ENCODE peak calls at places on chromosomes 2 and 18, in seven cellular contexts. T is AG04449; Z is activated effector memory CD4-positive, alpha-beta T cell treated with anti-CD3 and anti-CD28 coated beads, Interleukin-2, amount 50 U/mL, for 16 hours; I is IMR-90; A is activated CD8-positive, alpha-beta memory T cell treated with anti-CD3 and anti-CD28 coated beads for 48 hours; Q is activated naive CD4-positive, alpha-beta T cell treated with anti-CD3 and anti-CD28 coated beads for 36 hours; C is NCI-H446. O is an unnamed sample.
A peak's percentile ranks its signal among the peaks of the same experiment; 100 is the strongest.

GRCh38 chr2:198054299-198054698 is 249.9 kb downstream of the PLCL1 start:
- DNase-seq in T (peak; percentile 4), Z (peak; percentile 78), I (peak; percentile 37), A (no peak), Q (peak; percentile 71), C (no peak), O (no peak)

GRCh38 chr18:76875390-76876330 is 53.3 kb downstream of the ZNF236 start:
- DNase-seq in T (no peak), Z (peak; percentile 69), I (peak; percentile 43), A (no peak), Q (peak; percentile 65), C (peak; percentile 28), O (no peak)

GRCh38 chr18:7902399-7902839 is 335.3 kb downstream of the PTPRM start:
- DNase-seq in T (no peak), Z (no peak), I (peak; percentile 99), A (no peak), Q (no peak), C (no peak), O (no peak)

GRCh38 chr18:3478262-3478978 is 28.4 kb downstream of the TGIF1 start:
- DNase-seq in T (no peak), Z (no peak), I (no peak), A (no peak), Q (no peak), C (no peak), O (no peak)

GRCh38 chr2:62293490-62294212 is 97.7 kb downstream of the B3GNT2 start:
- DNase-seq in T (no peak), Z (no peak), I (no peak), A (no peak), Q (no peak), C (no peak), O (peak; percentile 15)

GRCh38 chr2:187842978-187843847 is 289.0 kb upstream of the TFPI start:
- DNase-seq in T (peak; percentile 52), Z (no peak), I (peak; percentile 78), A (no peak), Q (no peak), C (peak; percentile 17), O (peak; percentile 21)

GRCh38 chr2:39390126-39390692 is 46.9 kb downstream of the MAP4K3 start:
- DNase-seq in T (no peak), Z (no peak), I (no peak), A (no peak), Q (no peak), C (no peak), O (no peak)

GRCh38 chr18:58045265-58046086 is 1.4 kb downstream of the NEDD4L start:
- DNase-seq in T (no peak), Z (peak; percentile 74), I (peak; percentile 31), A (no peak), Q (peak; percentile 43), C (no peak), O (peak; percentile 36)

GRCh38 chr2:96153991-96154431 is 8.8 kb upstream of the DUSP2 start:
- DNase-seq in T (no peak), Z (no peak), I (no peak), A (no peak), Q (no peak), C (no peak), O (no peak)

GRCh38 chr2:242059566-242059965 is 190.0 kb downstream of the RTP5 start:
- DNase-seq in T (no peak), Z (no peak), I (no peak), A (no peak), Q (no peak), C (no peak), O (no peak)

GRCh38 chr2:23480991-23481797 is 96.2 kb downstream of the KLHL29 start:
- DNase-seq in T (peak; percentile 63), Z (no peak), I (peak; percentile 90), A (no peak), Q (no peak), C (no peak), O (no peak)

GRCh38 chr18:63356272-63356896 is 10.6 kb downstream of the KDSR start:
- DNase-seq in T (no peak), Z (no peak), I (no peak), A (no peak), Q (no peak), C (no peak), O (no peak)

GRCh38 chr2:8574196-8575010 is 107.5 kb upstream of the ID2 start:
- DNase-seq in T (no peak), Z (no peak), I (peak; percentile 49), A (no peak), Q (no peak), C (no peak), O (no peak)

GRCh38 chr18:58529714-58530354 is 99.1 kb downstream of the ALPK2 start:
- DNase-seq in T (no peak), Z (peak; percentile 88), I (peak; percentile 68), A (no peak), Q (peak; percentile 80), C (peak; percentile 15), O (no peak)

GRCh38 chr2:171547256-171547655 is 25.0 kb downstream of the CYBRD1 start:
- DNase-seq in T (no peak), Z (no peak), I (no peak), A (no peak), Q (no peak), C (no peak), O (no peak)

GRCh38 chr2:2846379-2847130 is 515.5 kb upstream of the MYT1L start:
- DNase-seq in T (no peak), Z (peak; percentile 58), I (no peak), A (no peak), Q (no peak), C (peak; percentile 92), O (peak; percentile 90)

GRCh38 chr2:236712304-236712703 is 142.7 kb downstream of the ACKR3 start:
- DNase-seq in T (peak; percentile 5), Z (no peak), I (peak; percentile 23), A (no peak), Q (no peak), C (no peak), O (no peak)

GRCh38 chr2:151381266-151381665 is 23.9 kb downstream of the TNFAIP6 start:
- DNase-seq in T (no peak), Z (no peak), I (peak; percentile 65), A (no peak), Q (no peak), C (no peak), O (no peak)

GRCh38 chr2:96099861-96100798 is 16.2 kb downstream of the ADRA2B start:
- DNase-seq in T (no peak), Z (peak; percentile 61), I (no peak), A (no peak), Q (no peak), C (no peak), O (no peak)

GRCh38 chr18:75624836-75625235 is 197.3 kb upstream of the SMIM21 start:
- DNase-seq in T (no peak), Z (no peak), I (no peak), A (no peak), Q (no peak), C (no peak), O (no peak)

GRCh38 chr2:120204945-120205670 is 18.1 kb downstream of the TMEM185B start:
- DNase-seq in T (no peak), Z (no peak), I (no peak), A (no peak), Q (no peak), C (no peak), O (no peak)

GRCh38 chr18:32049393-32050161 is 31.0 kb downstream of the RNF125 start:
- DNase-seq in T (no peak), Z (peak; percentile 69), I (no peak), A (no peak), Q (peak; percentile 65), C (no peak), O (no peak)

GRCh38 chr2:26196683-26197418 is 24.0 kb downstream of the GAREM2 start:
- DNase-seq in T (no peak), Z (no peak), I (no peak), A (no peak), Q (no peak), C (no peak), O (no peak)

GRCh38 chr2:241912021-241912555 is 42.6 kb downstream of the RTP5 start:
- DNase-seq in T (no peak), Z (no peak), I (no peak), A (no peak), Q (no peak), C (no peak), O (no peak)

GRCh38 chr2:176128172-176129012 is 1.1 kb upstream of the HOXD8 start:
- DNase-seq in T (no peak), Z (no peak), I (no peak), A (no peak), Q (no peak), C (no peak), O (no peak)

GRCh38 chr2:96907405-96908041 is 37.6 kb upstream of the SEMA4C start:
- DNase-seq in T (no peak), Z (no peak), I (peak; percentile 24), A (no peak), Q (no peak), C (peak; percentile 2), O (no peak)

GRCh38 chr2:223459328-223459939 is 142.7 kb downstream of the SCG2 start:
- DNase-seq in T (no peak), Z (no peak), I (peak; percentile 44), A (no peak), Q (no peak), C (peak; percentile 19), O (no peak)

GRCh38 chr2:107338059-107338458 is 452.1 kb upstream of the ST6GAL2 start:
- DNase-seq in T (no peak), Z (no peak), I (no peak), A (no peak), Q (no peak), C (no peak), O (no peak)

O was measured in DMS 273 treated with DMSO at 0.1 percent for 48 hours.